ENCODE peak calls at places on chromosomes 13 and 19, in four cellular contexts. V is K562, G is GM12878, D is A549. X is an unnamed sample.

GRCh38 chr13:97905517-97905916 is 48.0 kb upstream of the IPO5 start:
- DNase-seq in V (no peak), G (no peak), D (no peak), X (no peak)

GRCh38 chr19:46904114-46905060 is 43.6 kb downstream of the ARHGAP35 start:
- DNase-seq in V (no peak), G (no peak), D (no peak), X (no peak)

GRCh38 chr13:20191902-20192469 is 752 bp downstream of the GJB2 start:
- DNase-seq in V (no peak), G (no peak), D (no peak), X (peak)

GRCh38 chr19:7263066-7263465 is 31.1 kb downstream of the INSR start:
- DNase-seq in V (no peak), G (no peak), D (no peak), X (no peak)

GRCh38 chr13:109665781-109666249 is 120.6 kb downstream of the IRS2 start:
- DNase-seq in V (no peak), G (no peak), D (no peak), X (no peak)

GRCh38 chr13:102913924-102914628 is 68.2 kb downstream of the ERCC5 start:
- DNase-seq in V (no peak), G (no peak), D (no peak), X (no peak)

GRCh38 chr19:55692681-55693081 is 17.7 kb downstream of the EPN1 start:
- DNase-seq in V (peak), G (no peak), D (no peak), X (no peak)

GRCh38 chr13:111210945-111211469 is 95.9 kb downstream of the ARHGEF7 start:
- DNase-seq in V (no peak), G (no peak), D (no peak), X (no peak)

GRCh38 chr13:30346159-30346788 is 38.9 kb upstream of the KATNAL1 start:
- DNase-seq in V (no peak), G (peak), D (no peak), X (peak)

GRCh38 chr13:20566424-20566916 is 487 bp upstream of the IFT88 start:
- DNase-seq in V (no peak), G (no peak), D (peak), X (no peak)

GRCh38 chr13:76886292-76887061 is at the start of gene KCTD12:
- DNase-seq in V (peak), G (no peak), D (peak), X (peak)

GRCh38 chr19:42313096-42313839 is at the start of gene TMEM145:
- DNase-seq in V (peak), G (no peak), D (peak), X (peak)

GRCh38 chr13:113083402-113084061 is 22.1 kb upstream of the F7 start:
- DNase-seq in V (no peak), G (no peak), D (no peak), X (no peak)

GRCh38 chr19:33158365-33158764 is 26.5 kb downstream of the WDR88 start:
- DNase-seq in V (no peak), G (no peak), D (no peak), X (no peak)

GRCh38 chr19:23817519-23817918 is 58.8 kb upstream of the ZNF681 start:
- DNase-seq in V (peak), G (no peak), D (no peak), X (peak)

GRCh38 chr19:45769821-45770191 is 754 bp upstream of the SIX5 start:
- DNase-seq in V (no peak), G (no peak), D (peak), X (no peak)

GRCh38 chr13:63307239-63307638 is 1891.6 kb upstream of the PCDH20 start:
- DNase-seq in V (no peak), G (no peak), D (no peak), X (no peak)

GRCh38 chr13:33018886-33019285 is 2.7 kb downstream of the KL start:
- DNase-seq in V (no peak), G (no peak), D (no peak), X (no peak)

GRCh38 chr19:32687681-32688080 is 3.9 kb upstream of the NUDT19 start:
- DNase-seq in V (peak), G (no peak), D (no peak), X (no peak)

GRCh38 chr19:7921955-7922840 is 2.1 kb downstream of the SNAPC2 start:
- DNase-seq in V (no peak), G (no peak), D (no peak), X (no peak)

GRCh38 chr13:77492982-77493381 is 42.5 kb upstream of the SCEL start:
- DNase-seq in V (no peak), G (no peak), D (no peak), X (peak)

GRCh38 chr13:88339271-88339741 is 668.1 kb downstream of the SLITRK5 start:
- DNase-seq in V (no peak), G (no peak), D (no peak), X (no peak)

GRCh38 chr13:62887046-62887445 is 1471.4 kb upstream of the PCDH20 start:
- DNase-seq in V (no peak), G (no peak), D (no peak), X (no peak)

GRCh38 chr19:48965033-48965805 is at the start of gene FTL:
- DNase-seq in V (peak), G (peak), D (peak), X (peak)

GRCh38 chr19:42175952-42176648 is 41.4 kb downstream of the DEDD2 start:
- DNase-seq in V (no peak), G (no peak), D (peak), X (no peak)

GRCh38 chr13:113211774-113212173 is 2.4 kb downstream of the CUL4A start:
- DNase-seq in V (no peak), G (no peak), D (no peak), X (peak)

GRCh38 chr13:102028846-102029245 is 373.0 kb downstream of the FGF14 start:
- DNase-seq in V (no peak), G (no peak), D (no peak), X (no peak)

GRCh38 chr13:74794147-74794546 is 659.9 kb upstream of the KLF12 start:
- DNase-seq in V (no peak), G (no peak), D (no peak), X (peak)

GRCh38 chr19:10975374-10976036 is 14.7 kb downstream of the SMARCA4 start:
- DNase-seq in V (no peak), G (no peak), D (no peak), X (no peak)

GRCh38 chr19:3463959-3464796 is 16.1 kb downstream of the SMIM24 start:
- DNase-seq in V (peak), G (no peak), D (no peak), X (no peak)

GRCh38 chr19:10068205-10068604 is 17.9 kb upstream of the SHFL start:
- DNase-seq in V (no peak), G (no peak), D (no peak), X (peak)

GRCh38 chr19:4297901-4298771 is 4.1 kb downstream of the TMIGD2 start:
- DNase-seq in V (no peak), G (no peak), D (no peak), X (no peak)

GRCh38 chr19:48963371-48964204 is 1.5 kb upstream of the FTL start:
- DNase-seq in V (peak), G (no peak), D (peak), X (peak)

GRCh38 chr13:106238690-106239089 is 296.8 kb downstream of the EFNB2 start:
- DNase-seq in V (no peak), G (no peak), D (no peak), X (no peak)

GRCh38 chr13:111909971-111910671 is 156.8 kb upstream of the SOX1 start:
- DNase-seq in V (no peak), G (no peak), D (no peak), X (no peak)

GRCh38 chr13:31786011-31786410 is 46.7 kb downstream of the RXFP2 start:
- DNase-seq in V (no peak), G (no peak), D (no peak), X (no peak)

GRCh38 chr19:57708641-57709354 is at the start of gene ZNF154:
- DNase-seq in V (no peak), G (no peak), D (no peak), X (no peak)

GRCh38 chr19:13979686-13980085 is 26.4 kb downstream of the RFX1 start:
- DNase-seq in V (no peak), G (no peak), D (no peak), X (no peak)

GRCh38 chr19:13977803-13978202 is 25.5 kb downstream of the DCAF15 start:
- DNase-seq in V (no peak), G (no peak), D (no peak), X (no peak)

GRCh38 chr19:13978721-13979191 is 26.4 kb downstream of the DCAF15 start:
- DNase-seq in V (peak), G (no peak), D (no peak), X (no peak)

GRCh38 chr19:13979224-13979623 is 26.9 kb downstream of the RFX1 start:
- DNase-seq in V (no peak), G (no peak), D (no peak), X (no peak)

GRCh38 chr19:13978306-13978705 is 26.0 kb downstream of the DCAF15 start:
- DNase-seq in V (peak), G (no peak), D (no peak), X (no peak)
- TF ChIP-seq MYC in V (no peak), G (no peak), D (no peak), X (no peak)

GRCh38 chr13:79932556-79932955 is 408.4 kb downstream of the SPRY2 start:
- DNase-seq in V (no peak), G (no peak), D (no peak), X (no peak)

GRCh38 chr13:79933389-79933788 is 407.5 kb downstream of the SPRY2 start:
- DNase-seq in V (no peak), G (no peak), D (no peak), X (no peak)

GRCh38 chr13:79937311-79938243 is 403.3 kb downstream of the SPRY2 start:
- DNase-seq in V (no peak), G (no peak), D (no peak), X (no peak)

GRCh38 chr13:79935121-79935520 is 405.8 kb downstream of the SPRY2 start:
- DNase-seq in V (no peak), G (no peak), D (no peak), X (no peak)

GRCh38 chr13:79936368-79937136 is 404.4 kb downstream of the SPRY2 start:
- DNase-seq in V (no peak), G (no peak), D (peak), X (no peak)
- TF ChIP-seq MYC in V (no peak), G (no peak), D (no peak), X (no peak)

GRCh38 chr13:67224148-67224846 is 5.8 kb downstream of the PCDH9 start:
- DNase-seq in V (peak), G (no peak), D (peak), X (peak)
- TF ChIP-seq MYC in V (no peak), G (no peak), D (no peak), X (no peak)

GRCh38 chr13:45575146-45575829 is 40.3 kb downstream of the ERICH6B start:
- DNase-seq in V (no peak), G (no peak), D (no peak), X (no peak)
- TF ChIP-seq MYC in V (no peak), G (no peak), D (no peak), X (no peak)